ENCODE peak calls at places on chromosome 15, in four cellular contexts. Z is neuronal stem cell, A is A549, W is ovary. P is an unnamed sample.

GRCh38 chr15:92627014-92627413 is 28.6 kb downstream of the FAM174B start:
- DNase-seq in Z (no peak), A (no peak), W (no peak), P (no peak)

GRCh38 chr15:78340243-78341056 is at the start of gene CRABP1:
- DNase-seq in Z (no peak), A (no peak), W (no peak), P (no peak)

GRCh38 chr15:73965094-73965729 is 26.9 kb downstream of the STOML1 start:
- DNase-seq in Z (no peak), A (no peak), W (no peak), P (no peak)

GRCh38 chr15:40793216-40793989 is 13.5 kb upstream of the ZFYVE19 start:
- DNase-seq in Z (no peak), A (peak), W (peak), P (no peak)

GRCh38 chr15:77572186-77572585 is 60.5 kb downstream of the LINGO1 start:
- DNase-seq in Z (no peak), A (no peak), W (no peak), P (no peak)

GRCh38 chr15:41936649-41937567 is 35.4 kb downstream of the EHD4 start:
- DNase-seq in Z (no peak), A (no peak), W (no peak), P (peak)

GRCh38 chr15:50181983-50182232 is at the start of gene SLC27A2:
- DNase-seq in Z (peak), A (peak), W (peak), P (no peak)

GRCh38 chr15:25242957-25243799 is 195.6 kb downstream of the UBE3A start:
- DNase-seq in Z (no peak), A (no peak), W (peak), P (no peak)

GRCh38 chr15:88491158-88491557 is 23.6 kb downstream of the MRPS11 start:
- DNase-seq in Z (no peak), A (no peak), W (no peak), P (no peak)

GRCh38 chr15:92883643-92884458 is 16.3 kb upstream of the CHD2 start:
- DNase-seq in Z (no peak), A (no peak), W (no peak), P (peak)

GRCh38 chr15:99118258-99118632 is 13.4 kb downstream of the SYNM start:
- DNase-seq in Z (no peak), A (no peak), W (no peak), P (no peak)

GRCh38 chr15:31049122-31049521 is 52.4 kb downstream of the TRPM1 start:
- DNase-seq in Z (no peak), A (no peak), W (no peak), P (no peak)